ENCODE peak calls at places on chromosome 1, in five cellular contexts. G is amniotic stem cell, Y is IMR-90, L is left ventricle myocardium superior, U is GF-D8. R is an unnamed sample.

GRCh38 chr1:223256034-223256433 is 107.9 kb downstream of the SUSD4 start:
- DNase-seq in G (no peak), Y (no peak), L (no peak), U (no peak), R (no peak)

GRCh38 chr1:14954210-14954609 is 199.3 kb upstream of the TMEM51 start:
- DNase-seq in G (peak), Y (peak), L (no peak), U (no peak), R (no peak)

GRCh38 chr1:38608202-38608864 is 251.2 kb downstream of the RRAGC start:
- DNase-seq in G (no peak), Y (peak), L (peak), U (no peak), R (peak)

GRCh38 chr1:214549604-214550338 is 1.6 kb downstream of the PTPN14 start:
- DNase-seq in G (no peak), Y (peak), L (no peak), U (no peak), R (peak)

GRCh38 chr1:19153169-19153568 is 56.9 kb downstream of the UBR4 start:
- DNase-seq in G (no peak), Y (no peak), L (no peak), U (no peak), R (no peak)

GRCh38 chr1:156511656-156512055 is 11.1 kb upstream of the MEF2D start:
- DNase-seq in G (no peak), Y (peak), L (no peak), U (no peak), R (no peak)

GRCh38 chr1:78339490-78339889 is 151.3 kb upstream of the PTGFR start:
- DNase-seq in G (no peak), Y (peak), L (no peak), U (no peak), R (no peak)

GRCh38 chr1:214220891-214221290 is 60.1 kb upstream of the SMYD2 start:
- DNase-seq in G (no peak), Y (no peak), L (no peak), U (no peak), R (no peak)

GRCh38 chr1:99956755-99957154 is 13.0 kb upstream of the SLC35A3 start:
- DNase-seq in G (peak), Y (peak), L (no peak), U (no peak), R (peak)

GRCh38 chr1:119462964-119463363 is 44.0 kb upstream of the HSD3B1 start:
- DNase-seq in G (no peak), Y (no peak), L (no peak), U (no peak), R (no peak)

GRCh38 chr1:43269627-43270375 is at the start of gene TMEM125:
- DNase-seq in G (no peak), Y (no peak), L (no peak), U (no peak), R (no peak)

R was measured in SJSA1.